ENCODE peak calls at places on chromosomes 3 and 15, in six cellular contexts. G is T-helper 1 cell, T is GM12865, N is vagina, W is HCEC 1CT, I is HS-5. U is an unnamed sample.

GRCh38 chr15:45121706-45122417 is 7.7 kb downstream of the DUOXA2 start:
- DNase-seq in W (peak; percentile 81), G (no peak), I (peak; percentile 78), N (no peak), T (no peak), U (no peak)

GRCh38 chr3:158918451-158918850 is 116.6 kb downstream of the MFSD1 start:
- DNase-seq in W (peak; percentile 23), T (no peak), G (no peak), I (no peak), N (no peak), U (no peak)

GRCh38 chr15:26210980-26211379 is 347.9 kb upstream of the ATP10A start:
- DNase-seq in N (peak; percentile 13), W (no peak), T (no peak), I (no peak), G (no peak), U (no peak)

GRCh38 chr3:150117076-150117475 is 146.4 kb upstream of the PFN2 start:
- DNase-seq in G (no peak), W (no peak), T (no peak), N (no peak), I (no peak), U (no peak)

GRCh38 chr3:105369501-105370371 is 3.0 kb downstream of the ALCAM start:
- DNase-seq in I (no peak), N (no peak), G (peak; percentile 18), T (peak; percentile 79), W (peak; percentile 82), U (no peak)

GRCh38 chr15:64597469-64597806 is 137.1 kb downstream of the ZNF609 start:
- DNase-seq in W (no peak), T (no peak), N (no peak), I (no peak), G (no peak), U (no peak)

GRCh38 chr3:150783920-150784746 is 21.2 kb upstream of the SIAH2 start:
- DNase-seq in W (peak; percentile 67), N (no peak), T (peak; percentile 75), G (no peak), I (no peak), U (no peak)

GRCh38 chr3:144643778-144644191 is 672.2 kb downstream of the DIPK2A start:
- DNase-seq in G (no peak), W (peak; percentile 18), N (no peak), I (no peak), T (no peak), U (no peak)

GRCh38 chr15:24748812-24749439 is 73.4 kb downstream of the NPAP1 start:
- DNase-seq in G (no peak), W (no peak), I (no peak), T (no peak), N (no peak), U (no peak)

GRCh38 chr3:53219897-53220483 is 35.8 kb downstream of the TKT start:
- DNase-seq in T (peak; percentile 84), I (peak; percentile 29), N (no peak), W (peak; percentile 58), G (peak; percentile 56), U (peak; percentile 59)

GRCh38 chr3:46660003-46660402 is 33.5 kb downstream of the ALS2CL start:
- DNase-seq in I (no peak), G (no peak), W (no peak), T (no peak), N (no peak), U (no peak)

GRCh38 chr3:53643757-53644156 is 149.3 kb downstream of the CACNA1D start:
- DNase-seq in T (no peak), G (no peak), N (no peak), W (no peak), I (no peak), U (no peak)

GRCh38 chr3:127443581-127444375 is 146.8 kb downstream of the TPRA1 start:
- DNase-seq in W (no peak), G (no peak), N (no peak), T (no peak), I (no peak), U (no peak)